ENCODE peak calls at places on chromosomes 2 and 18, in eight cellular contexts. U is nephron progenitor cell, P is glutamatergic neuron, R is fibroblast of lung, A is spleen, N is choroid plexus epithelial cell, Q is epithelial cell of esophagus, T is A549. C is an unnamed sample.

GRCh38 chr2:15293262-15293937 is 267.7 kb downstream of the NBAS start:
- DNase-seq in A (no peak), U (no peak), Q (no peak), P (no peak), N (no peak), R (no peak), T (no peak), C (no peak)

GRCh38 chr2:143473206-143473605 is 344.0 kb downstream of the ARHGAP15 start:
- DNase-seq in Q (peak; percentile 47), A (no peak), T (no peak), P (no peak), N (peak; percentile 74), U (no peak), R (peak; percentile 60), C (peak; percentile 22)

GRCh38 chr2:105243961-105244360 is 2.4 kb downstream of the GPR45 start:
- DNase-seq in Q (no peak), N (no peak), P (peak; percentile 67), T (no peak), R (no peak), U (peak; percentile 64), A (no peak), C (no peak)

GRCh38 chr2:143261986-143262784 is 133.0 kb downstream of the ARHGAP15 start:
- DNase-seq in Q (peak; percentile 30), U (no peak), A (peak; percentile 83), P (no peak), T (no peak), R (peak; percentile 34), N (peak; percentile 18), C (no peak)

GRCh38 chr2:226756131-226756530 is 43.5 kb downstream of the IRS1 start:
- DNase-seq in U (no peak), N (peak; percentile 85), A (no peak), T (peak; percentile 40), R (peak; percentile 59), Q (peak; percentile 99), P (no peak), C (peak; percentile 61)

GRCh38 chr18:8744656-8745055 is 39.3 kb downstream of the MTCL1 start:
- DNase-seq in Q (no peak), T (no peak), R (no peak), P (no peak), U (no peak), A (no peak), N (no peak), C (no peak)

GRCh38 chr2:152402780-152403388 is 67.9 kb downstream of the FMNL2 start:
- DNase-seq in R (no peak), U (no peak), Q (no peak), T (no peak), A (no peak), P (no peak), N (peak; percentile 60), C (no peak)

GRCh38 chr2:145751634-145752033 is 1231.7 kb upstream of the ZEB2 start:
- DNase-seq in U (no peak), N (peak; percentile 79), P (no peak), R (peak; percentile 72), Q (peak; percentile 44), T (no peak), A (no peak), C (peak; percentile 78)

GRCh38 chr2:10800163-10800562 is 12.4 kb downstream of the PDIA6 start:
- DNase-seq in Q (no peak), T (no peak), U (no peak), P (no peak), N (no peak), A (no peak), R (no peak), C (no peak)

GRCh38 chr2:60550151-60550983 is 3.1 kb downstream of the BCL11A start:
- DNase-seq in N (peak; percentile 90), R (peak; percentile 81), Q (peak; percentile 90), P (peak; percentile 78), U (peak; percentile 74), T (peak; percentile 65), A (peak; percentile 93), C (peak; percentile 69)

GRCh38 chr2:229980440-229981184 is 58.3 kb downstream of the FBXO36 start:
- DNase-seq in A (peak; percentile 40), P (no peak), R (peak; percentile 39), T (no peak), Q (peak; percentile 87), N (peak; percentile 83), U (no peak), C (peak; percentile 58)

GRCh38 chr2:229273384-229274338 is 2.6 kb upstream of the PID1 start:
- DNase-seq in P (peak; percentile 52), Q (peak; percentile 82), A (no peak), U (peak; percentile 55), N (peak; percentile 94), R (peak; percentile 89), T (peak; percentile 69), C (peak; percentile 81)

GRCh38 chr2:132412021-132412420 is 4.6 kb upstream of the GPR39 start:
- DNase-seq in Q (no peak), P (no peak), T (no peak), A (no peak), N (no peak), R (no peak), U (no peak), C (no peak)

GRCh38 chr2:15082105-15083058 is 449.9 kb downstream of the LRATD1 start:
- DNase-seq in Q (no peak), P (no peak), A (no peak), T (no peak), U (no peak), N (no peak), R (no peak), C (no peak)

GRCh38 chr2:133975135-133975534 is 278.7 kb upstream of the MGAT5 start:
- DNase-seq in Q (no peak), U (no peak), N (no peak), P (no peak), A (no peak), R (no peak), T (no peak), C (no peak)

GRCh38 chr18:45166341-45167108 is 448.8 kb upstream of the SLC14A2 start:
- DNase-seq in Q (peak; percentile 96), P (no peak), R (peak; percentile 84), U (no peak), A (no peak), N (peak; percentile 77), T (peak; percentile 5), C (peak; percentile 97)

GRCh38 chr2:119431976-119432881 is 575 bp downstream of the TMEM37 start:
- DNase-seq in U (no peak), A (no peak), P (no peak), N (peak; percentile 95), Q (peak; percentile 14), R (peak; percentile 51), T (no peak), C (peak; percentile 44)

GRCh38 chr2:120442923-120443571 is 97.1 kb downstream of the INHBB start:
- DNase-seq in A (peak; percentile 72), P (peak; percentile 56), U (peak; percentile 76), R (no peak), T (no peak), N (no peak), Q (peak; percentile 87), C (no peak)

GRCh38 chr18:42931501-42931900 is 184.0 kb downstream of the RIT2 start:
- DNase-seq in T (no peak), A (no peak), P (no peak), R (peak; percentile 85), Q (no peak), N (peak; percentile 82), U (no peak), C (peak; percentile 4)

GRCh38 chr2:187299122-187299906 is 148.7 kb downstream of the CALCRL start:
- DNase-seq in Q (peak; percentile 24), T (no peak), P (no peak), N (peak; percentile 68), A (no peak), R (peak; percentile 57), U (no peak), C (no peak)
- TF ChIP-seq CTCF in Q (peak; percentile 58), T (peak; percentile 40), P (no peak), N (peak; percentile 39), A (no peak), R (peak; percentile 28), U (peak; percentile 9), C (peak; percentile 28)

GRCh38 chr2:159042115-159042850 is 73.8 kb downstream of the TANC1 start:
- DNase-seq in R (no peak), U (no peak), T (no peak), A (no peak), N (no peak), P (no peak), Q (peak; percentile 74), C (no peak)

GRCh38 chr2:159045545-159046454 is 77.4 kb downstream of the TANC1 start:
- DNase-seq in Q (peak; percentile 37), P (no peak), A (no peak), R (peak; percentile 65), N (peak; percentile 57), U (no peak), T (no peak), C (no peak)

GRCh38 chr2:159046966-159047365 is 78.5 kb downstream of the TANC1 start:
- DNase-seq in A (no peak), R (peak; percentile 61), Q (no peak), N (peak; percentile 51), T (no peak), U (no peak), P (no peak), C (no peak)

GRCh38 chr2:159044804-159045286 is 76.4 kb downstream of the TANC1 start:
- DNase-seq in A (no peak), Q (peak; percentile 58), R (peak; percentile 49), T (no peak), U (no peak), P (no peak), N (no peak), C (no peak)

GRCh38 chr2:159043710-159044109 is 75.3 kb downstream of the TANC1 start:
- DNase-seq in P (no peak), T (no peak), U (no peak), Q (no peak), R (no peak), A (no peak), N (no peak), C (no peak)
- TF ChIP-seq CTCF in P (no peak), T (no peak), U (no peak), Q (no peak), R (no peak), A (no peak), N (no peak), C (no peak)

DNA sequence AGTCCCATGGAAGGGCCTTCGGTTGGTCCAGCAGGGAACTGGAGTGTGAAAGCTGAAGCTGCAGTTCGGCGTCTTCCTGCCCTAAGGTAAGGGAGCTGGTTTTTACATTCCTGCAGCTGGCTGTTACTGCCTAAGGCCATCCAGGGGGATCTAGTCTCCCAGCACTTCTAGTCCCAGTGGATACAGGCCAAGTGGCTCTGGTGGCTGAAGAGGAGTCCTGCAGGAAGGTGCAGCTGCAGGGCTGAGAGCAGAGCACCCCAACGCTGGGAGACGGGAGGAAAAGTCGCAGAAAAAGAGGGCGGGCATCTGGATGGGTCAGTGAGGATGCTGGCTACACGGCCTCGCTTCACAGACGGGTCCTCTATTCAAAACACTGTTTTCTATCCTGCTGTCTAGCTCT is 225.0 kb upstream of the HS6ST1 start:
- DNase-seq in P (no peak), Q (no peak), R (no peak), T (no peak), N (no peak), A (peak; percentile 37), U (no peak), C (no peak)
- TF ChIP-seq CTCF in P (no peak), Q (no peak), R (no peak), T (no peak), N (peak; percentile 6), A (no peak), U (no peak), C (no peak)

DNA sequence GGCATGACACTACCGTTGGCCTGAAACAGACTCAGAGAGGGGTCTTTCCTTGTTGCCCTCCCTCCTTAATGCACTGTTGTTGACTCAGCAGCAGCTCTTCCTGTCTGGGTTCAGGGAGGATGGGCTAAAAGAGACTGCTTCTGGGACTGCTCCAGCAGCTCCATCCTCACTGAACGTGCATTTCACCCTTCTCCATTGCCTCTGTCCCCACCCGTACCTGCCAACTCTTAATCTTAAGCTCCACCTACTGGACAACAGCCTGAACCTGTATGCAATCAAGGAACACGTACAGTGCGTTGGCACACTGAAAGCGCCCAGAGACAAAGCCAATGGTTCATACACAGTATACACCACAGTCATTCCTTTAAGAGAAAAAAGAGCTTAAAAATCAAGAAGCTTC is 230.8 kb upstream of the RAB6C start:
- DNase-seq in U (no peak), T (no peak), Q (peak; percentile 34), A (peak; percentile 41), P (no peak), R (no peak), N (no peak), C (no peak)
- TF ChIP-seq CTCF in U (peak; percentile 25), T (no peak), Q (peak; percentile 66), A (no peak), P (no peak), R (no peak), N (no peak), C (no peak)